ENCODE peak calls at places on chromosomes 5 and 9, in nine cellular contexts. T is GM04504; J is germinal center; Y is stimulated activated CD4-positive, alpha-beta T cell treated with anti-CD3 and anti-CD28 coated beads, Interleukin-4, amount 100 ng/mL, for 4 hours; I is cerebellum; X is hypothalamus; G is T-helper 17 cell; M is substantia nigra; O is LoVo. L is an unnamed sample.

GRCh38 chr9:116232425-116233159 is 79.0 kb downstream of the PAPPA start:
- DNase-seq in M (no peak), T (peak), G (no peak), I (no peak), O (no peak), Y (no peak), J (no peak), X (no peak), L (no peak)

GRCh38 chr5:96961053-96961452 is 25.2 kb downstream of the LNPEP start:
- DNase-seq in G (no peak), X (no peak), J (peak), Y (no peak), O (no peak), T (no peak), M (no peak), I (no peak), L (no peak)

GRCh38 chr5:179793470-179794139 is at the start of gene LTC4S:
- DNase-seq in O (no peak), J (no peak), X (no peak), T (peak), M (peak), G (peak), I (peak), Y (no peak), L (peak)

GRCh38 chr5:27590503-27590902 is 552.1 kb upstream of the CDH9 start:
- DNase-seq in X (no peak), G (peak), I (no peak), M (no peak), J (no peak), Y (no peak), T (no peak), O (no peak), L (no peak)

GRCh38 chr9:18543406-18543965 is 69.5 kb downstream of the ADAMTSL1 start:
- DNase-seq in J (no peak), T (peak), X (no peak), Y (no peak), G (no peak), M (no peak), O (no peak), I (no peak), L (no peak)

GRCh38 chr9:120934271-120934670 is 7.7 kb upstream of the TRAF1 start:
- DNase-seq in Y (no peak), X (no peak), J (no peak), T (no peak), I (no peak), G (no peak), M (no peak), O (no peak), L (no peak)

GRCh38 chr9:110257097-110257955 is 1.0 kb upstream of the TXN start:
- DNase-seq in T (no peak), O (no peak), J (no peak), X (no peak), I (no peak), Y (peak), M (no peak), G (no peak), L (no peak)

GRCh38 chr5:54644226-54644625 is 126.7 kb downstream of the SNX18 start:
- DNase-seq in G (no peak), T (no peak), M (no peak), Y (no peak), J (no peak), X (no peak), I (no peak), O (peak), L (no peak)

GRCh38 chr5:98865690-98866089 is 63.1 kb downstream of the CHD1 start:
- DNase-seq in G (no peak), X (no peak), Y (no peak), J (no peak), I (no peak), O (no peak), T (no peak), M (no peak), L (no peak)

GRCh38 chr5:50759526-50760280 is 93.3 kb downstream of the PARP8 start:
- DNase-seq in Y (no peak), M (no peak), T (no peak), X (no peak), G (no peak), J (no peak), I (no peak), O (no peak), L (no peak)

GRCh38 chr5:8470489-8470888 is 601.5 kb downstream of the MTRR start:
- DNase-seq in O (no peak), G (no peak), J (no peak), I (no peak), X (no peak), M (no peak), Y (no peak), T (no peak), L (no peak)

GRCh38 chr5:168317521-168318147 is 26.2 kb downstream of the WWC1 start:
- DNase-seq in O (no peak), I (no peak), T (peak), J (no peak), Y (no peak), M (no peak), G (no peak), X (no peak), L (no peak)

GRCh38 chr9:4334439-4334838 is 34.6 kb upstream of the GLIS3 start:
- DNase-seq in O (peak), T (no peak), J (no peak), I (peak), Y (no peak), G (no peak), X (no peak), M (peak), L (no peak)

GRCh38 chr5:17694922-17695321 is 60.7 kb downstream of the TAF11L14 start:
- DNase-seq in J (no peak), O (no peak), T (no peak), Y (no peak), M (no peak), G (no peak), I (no peak), X (no peak), L (no peak)

GRCh38 chr5:42454216-42454995 is 31.2 kb downstream of the GHR start:
- DNase-seq in X (no peak), T (no peak), O (no peak), G (no peak), Y (no peak), M (no peak), J (no peak), I (no peak), L (no peak)

GRCh38 chr9:121675969-121676822 is 24.8 kb downstream of the DAB2IP start:
- DNase-seq in G (no peak), T (no peak), Y (no peak), I (peak), O (no peak), X (no peak), M (no peak), J (no peak), L (no peak)

GRCh38 chr9:72592501-72593403 is 71.3 kb downstream of the TMC1 start:
- DNase-seq in Y (no peak), T (no peak), I (peak), O (peak), X (no peak), G (peak), J (peak), M (no peak), L (peak)

GRCh38 chr9:33794560-33794959 is 801 bp upstream of the PRSS3 start:
- DNase-seq in I (no peak), M (no peak), O (no peak), G (no peak), J (no peak), T (no peak), X (no peak), Y (no peak), L (no peak)

GRCh38 chr5:113059232-113059805 is 82.7 kb downstream of the DCP2 start:
- DNase-seq in T (peak), I (no peak), X (no peak), G (no peak), M (no peak), Y (no peak), O (no peak), J (no peak), L (no peak)

GRCh38 chr5:115389799-115390382 is 93.4 kb upstream of the CCDC112 start:
- DNase-seq in G (no peak), Y (no peak), J (no peak), O (no peak), M (no peak), X (no peak), I (no peak), T (no peak), L (peak)

GRCh38 chr9:129383415-129384088 is 205.5 kb upstream of the IER5L start:
- DNase-seq in X (no peak), I (peak), G (peak), T (peak), J (peak), M (no peak), Y (peak), O (peak), L (peak)

GRCh38 chr5:113330533-113331200 is 104.1 kb downstream of the TSSK1B start:
- DNase-seq in Y (no peak), O (peak), I (peak), G (no peak), X (no peak), M (no peak), T (no peak), J (peak), L (no peak)

GRCh38 chr9:126750941-126751725 is 53.7 kb upstream of the ZBTB43 start:
- DNase-seq in G (no peak), Y (no peak), X (no peak), I (no peak), M (no peak), T (no peak), J (no peak), O (no peak), L (no peak)

GRCh38 chr9:115855458-115856133 is 298.0 kb upstream of the PAPPA start:
- DNase-seq in X (no peak), O (no peak), I (no peak), J (no peak), T (no peak), Y (no peak), M (no peak), G (no peak), L (no peak)

GRCh38 chr9:137674307-137675305 is 55.8 kb downstream of the EHMT1 start:
- DNase-seq in X (no peak), M (no peak), G (no peak), Y (no peak), I (no peak), O (no peak), J (no peak), T (no peak), L (no peak)

L was measured in erythroblast.